ENCODE peak calls at places on chromosome 10, in eight cellular contexts. I is adipocyte; K is CD8-positive, alpha-beta memory T cell; M is neuronal stem cell; T is HCT116; H is GM23338; J is brain microvascular endothelial cell; L is right lobe of liver. R is an unnamed sample.
A peak's percentile ranks its signal among the peaks of the same experiment; 100 is the strongest.

GRCh38 chr10:76336213-76336963 is 905.0 kb downstream of the LRMDA start:
- DNase-seq in I (peak; percentile 70), K (no peak), M (no peak), T (no peak), H (peak; percentile 7), J (no peak), L (peak; percentile 68), R (no peak)

GRCh38 chr10:28091913-28092312 is 93.0 kb upstream of the ODAD2 start:
- DNase-seq in I (no peak), K (no peak), M (no peak), T (no peak), H (no peak), J (no peak), L (no peak), R (no peak)

GRCh38 chr10:77390481-77390891 is 247.1 kb downstream of the KCNMA1 start:
- DNase-seq in I (peak; percentile 48), K (no peak), M (no peak), T (no peak), H (no peak), J (no peak), L (no peak), R (no peak)

GRCh38 chr10:4833286-4833685 is 7.3 kb downstream of the AKR1E2 start:
- DNase-seq in I (no peak), K (no peak), M (no peak), T (no peak), H (no peak), J (no peak), L (peak; percentile 24), R (peak; percentile 72)

GRCh38 chr10:61618388-61618961 is 44.3 kb upstream of the CABCOCO1 start:
- DNase-seq in I (no peak), K (no peak), M (no peak), T (no peak), H (no peak), J (no peak), L (no peak), R (no peak)

GRCh38 chr10:112911196-112911595 is 38.9 kb upstream of the TCF7L2 start:
- DNase-seq in I (no peak), K (no peak), M (no peak), T (no peak), H (no peak), J (no peak), L (no peak), R (no peak)

GRCh38 chr10:77613476-77614130 is 24.0 kb downstream of the KCNMA1 start:
- DNase-seq in I (no peak), K (no peak), M (no peak), T (no peak), H (no peak), J (no peak), L (no peak), R (no peak)

GRCh38 chr10:4708123-4708759 is 117.8 kb upstream of the AKR1E2 start:
- DNase-seq in I (no peak), K (no peak), M (no peak), T (no peak), H (peak; percentile 82), J (no peak), L (no peak), R (no peak)

GRCh38 chr10:110326351-110327032 is 21.8 kb upstream of the SMNDC1 start:
- DNase-seq in I (peak; percentile 51), K (no peak), M (no peak), T (peak; percentile 24), H (no peak), J (peak; percentile 73), L (no peak), R (no peak)

GRCh38 chr10:27240891-27241639 is 468 bp upstream of the ACBD5 start:
- DNase-seq in I (peak; percentile 28), K (peak; percentile 57), M (peak; percentile 47), T (no peak), H (peak; percentile 56), J (no peak), L (no peak), R (no peak)

GRCh38 chr10:95536017-95536416 is 25.2 kb downstream of the SORBS1 start:
- DNase-seq in I (no peak), K (no peak), M (no peak), T (no peak), H (no peak), J (no peak), L (no peak), R (no peak)

GRCh38 chr10:116771101-116771705 is 28.8 kb upstream of the HSPA12A start:
- DNase-seq in I (peak; percentile 75), K (no peak), M (no peak), T (no peak), H (peak; percentile 12), J (peak; percentile 85), L (peak; percentile 54), R (no peak)

GRCh38 chr10:110446954-110447608 is 50.6 kb upstream of the DUSP5 start:
- DNase-seq in I (peak; percentile 44), K (no peak), M (no peak), T (no peak), H (no peak), J (peak; percentile 87), L (peak; percentile 28), R (no peak)

GRCh38 chr10:63819753-63820347 is 298.6 kb downstream of the REEP3 start:
- DNase-seq in I (peak; percentile 92), K (no peak), M (peak; percentile 6), T (peak; percentile 59), H (peak; percentile 77), J (peak; percentile 81), L (peak; percentile 84), R (no peak)

GRCh38 chr10:121340176-121340850 is 257.9 kb downstream of the FGFR2 start:
- DNase-seq in I (no peak), K (no peak), M (peak; percentile 89), T (no peak), H (peak; percentile 69), J (no peak), L (no peak), R (peak; percentile 60)

GRCh38 chr10:53209941-53210611 is 437.5 kb upstream of the MBL2 start:
- DNase-seq in I (peak; percentile 5), K (no peak), M (no peak), T (no peak), H (peak; percentile 75), J (no peak), L (no peak), R (no peak)

GRCh38 chr10:92690211-92691041 is 671 bp downstream of the HHEX start:
- DNase-seq in I (peak; percentile 82), K (peak; percentile 23), M (peak; percentile 29), T (peak; percentile 21), H (peak; percentile 52), J (peak; percentile 47), L (peak; percentile 73), R (peak; percentile 92)

DNA sequence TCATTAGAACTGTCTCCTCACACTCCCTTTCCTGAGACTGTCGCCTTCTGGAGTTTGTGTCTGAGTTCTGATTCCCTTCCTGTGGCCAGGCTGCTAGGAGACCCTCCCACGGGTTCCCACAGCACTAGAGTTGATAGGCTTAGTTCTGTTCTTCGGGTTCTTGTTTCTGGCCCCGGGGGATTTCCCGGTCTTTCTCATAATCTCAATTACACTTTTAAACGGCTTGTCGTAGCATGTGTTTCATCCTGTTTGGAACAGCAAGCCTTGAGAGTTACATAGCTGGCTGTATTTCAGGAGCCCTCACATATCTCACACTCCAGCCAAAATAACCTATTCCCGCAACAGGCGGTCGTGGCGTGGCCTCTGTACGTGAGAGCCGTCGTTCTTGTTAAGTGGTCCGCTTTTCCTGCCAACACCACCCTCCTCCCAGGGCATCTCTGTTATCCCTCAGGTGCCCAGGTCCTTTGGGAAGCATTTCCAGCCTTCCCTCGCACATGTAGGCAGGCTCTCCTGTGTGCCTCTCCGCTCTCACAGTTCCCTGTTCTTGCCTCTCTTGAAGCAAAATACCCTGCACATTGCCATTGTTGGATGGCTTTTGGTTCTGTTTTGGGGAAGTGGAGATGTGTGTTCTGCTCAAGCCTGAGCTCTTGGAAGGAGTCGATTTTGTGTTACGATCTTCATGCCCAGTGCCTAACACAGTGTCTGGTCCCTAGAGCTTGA is 46.0 kb downstream of the CDC123 start:
- DNase-seq in I (no peak), K (no peak), M (no peak), T (no peak), H (no peak), J (peak; percentile 66), L (peak; percentile 44), R (no peak)
- H3K36me3 ChIP-seq in I (peaks cover 62% of the 10 kb centered on the region), K (peaks cover 32% of the 10 kb centered on the region), M (peaks cover 84% of the 10 kb centered on the region), T (peaks cover 33% of the 10 kb centered on the region), H (peaks cover 31% of the 10 kb centered on the region), J (peaks cover 37% of the 10 kb centered on the region), L (peaks cover 15% of the 10 kb centered on the region), R (peaks cover 31% of the 10 kb centered on the region)

GRCh38 chr10:14513061-14513460 is 182.3 kb upstream of the FRMD4A start:
- DNase-seq in I (no peak), K (no peak), M (no peak), T (no peak), H (no peak), J (no peak), L (no peak), R (no peak)

GRCh38 chr10:14519785-14520184 is 189.1 kb upstream of the FRMD4A start:
- DNase-seq in I (no peak), K (no peak), M (no peak), T (no peak), H (peak; percentile 69), J (no peak), L (no peak), R (no peak)

GRCh38 chr10:14523286-14523685 is 192.6 kb upstream of the FRMD4A start:
- DNase-seq in I (no peak), K (no peak), M (no peak), T (no peak), H (no peak), J (no peak), L (no peak), R (no peak)

GRCh38 chr10:14518141-14518540 is 187.4 kb upstream of the FRMD4A start:
- DNase-seq in I (no peak), K (no peak), M (no peak), T (no peak), H (no peak), J (no peak), L (no peak), R (no peak)
- H3K36me3 ChIP-seq in I (peaks cover 19% of the 10 kb centered on the region), K (peaks cover 30% of the 10 kb centered on the region), M (peaks cover 44% of the 10 kb centered on the region), T (peaks cover 3% of the 10 kb centered on the region), H (no peaks in the 10 kb centered on the region), J (no peaks in the 10 kb centered on the region), L (peaks cover 37% of the 10 kb centered on the region), R (peaks cover 22% of the 10 kb centered on the region)

DNA sequence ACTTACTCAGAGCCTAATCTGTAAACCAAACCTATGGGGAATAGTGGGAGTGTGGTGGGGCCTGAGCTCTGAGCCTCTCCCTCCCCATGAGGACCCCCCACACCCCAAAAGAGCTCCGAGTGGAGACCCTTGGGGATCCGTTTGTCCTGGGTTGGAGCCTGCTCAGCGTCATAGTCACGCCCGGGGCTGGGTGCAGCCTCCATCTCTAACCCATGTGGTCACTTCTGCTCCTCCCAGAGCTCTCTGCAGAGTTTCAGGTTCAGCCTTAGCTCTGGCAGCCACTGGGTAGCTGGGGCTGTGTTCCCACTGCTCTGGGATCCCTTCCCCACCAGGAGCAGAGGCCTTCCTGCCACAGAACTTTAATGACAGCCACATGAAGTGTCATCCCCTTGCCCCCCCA is 25.9 kb downstream of the PFKFB3 start:
- DNase-seq in I (no peak), K (no peak), M (no peak), T (no peak), H (no peak), J (no peak), L (no peak), R (no peak)
- H3K36me3 ChIP-seq in I (peaks cover 98% of the 10 kb centered on the region), K (peaks cover 23% of the 10 kb centered on the region), M (peaks cover 97% of the 10 kb centered on the region), T (peaks cover 17% of the 10 kb centered on the region), H (peaks cover 8% of the 10 kb centered on the region), J (peaks cover 68% of the 10 kb centered on the region), L (peaks cover 20% of the 10 kb centered on the region), R (peaks cover 100% of the 10 kb centered on the region)

DNA sequence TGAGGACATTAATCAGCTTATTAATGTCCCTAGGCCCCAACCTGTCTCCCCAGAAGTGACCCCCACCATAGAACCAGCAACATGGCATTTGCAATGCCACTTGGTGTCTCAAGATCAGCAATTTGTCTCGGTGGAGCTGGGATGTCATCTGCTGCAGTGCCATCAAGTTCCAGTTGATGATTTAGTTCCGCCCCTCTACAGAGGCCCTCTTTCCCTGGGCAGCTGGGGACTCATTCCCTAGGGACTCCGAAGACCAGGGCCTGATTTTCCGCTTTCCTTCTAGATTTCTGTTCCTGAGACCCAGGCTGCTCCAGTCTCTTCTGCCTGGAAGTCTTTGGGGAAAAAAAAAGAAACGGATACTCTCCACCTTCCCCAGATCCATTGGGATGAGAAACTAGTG is 122.5 kb upstream of the NANOS1 start:
- DNase-seq in I (no peak), K (no peak), M (no peak), T (no peak), H (no peak), J (no peak), L (no peak), R (no peak)
- H3K36me3 ChIP-seq in I (no peaks in the 10 kb centered on the region), K (no peaks in the 10 kb centered on the region), M (no peaks in the 10 kb centered on the region), T (no peaks in the 10 kb centered on the region), H (no peaks in the 10 kb centered on the region), J (no peaks in the 10 kb centered on the region), L (no peaks in the 10 kb centered on the region), R (no peaks in the 10 kb centered on the region)

R was measured in esophagus muscularis mucosa.